ENCODE peak calls at places on chromosome 11, in four cellular contexts. W, G, M and F are unnamed samples.

GRCh38 chr11:117944554-117944953 is 15.4 kb upstream of the TMPRSS13 start:
- DNase-seq in W (no peak), M (no peak), G (no peak), F (no peak)

GRCh38 chr11:13288375-13289029 is 10.9 kb downstream of the BMAL1 start:
- DNase-seq in G (no peak), W (no peak), M (no peak), F (no peak)

GRCh38 chr11:112477152-112477928 is 216.7 kb upstream of the PLET1 start:
- DNase-seq in G (no peak), M (no peak), W (no peak), F (no peak)

GRCh38 chr11:134480129-134480652 is 68.1 kb upstream of the B3GAT1 start:
- DNase-seq in W (no peak), G (no peak), M (no peak), F (no peak)

GRCh38 chr11:22133785-22134184 is 59.1 kb upstream of the ANO5 start:
- DNase-seq in G (no peak), W (no peak), M (no peak), F (no peak)

GRCh38 chr11:120132645-120133185 is 5.2 kb downstream of the TRIM29 start:
- DNase-seq in G (no peak), W (no peak), M (peak; percentile 3), F (no peak)

GRCh38 chr11:120134106-120134930 is 3.6 kb downstream of the TRIM29 start:
- DNase-seq in M (peak; percentile 5), G (no peak), W (no peak), F (no peak)

GRCh38 chr11:102589047-102589459 is 36.1 kb downstream of the MMP20 start:
- DNase-seq in W (no peak), M (no peak), G (no peak), F (no peak)

GRCh38 chr11:44208976-44209603 is 100.8 kb downstream of the ALX4 start:
- DNase-seq in G (no peak), M (no peak), W (no peak), F (no peak)

GRCh38 chr11:76047231-76047630 is 159.1 kb downstream of the WNT11 start:
- DNase-seq in W (no peak), G (no peak), M (no peak), F (no peak)

GRCh38 chr11:131694526-131695424 is 324.4 kb downstream of the NTM start:
- DNase-seq in M (peak; percentile 80), G (peak; percentile 87), W (peak; percentile 53), F (peak; percentile 78)

GRCh38 chr11:2820976-2821375 is 64.6 kb downstream of the CDKN1C start:
- DNase-seq in W (no peak), M (no peak), G (no peak), F (no peak)

GRCh38 chr11:102560555-102561011 is 30.0 kb upstream of the MMP7 start:
- DNase-seq in G (peak; percentile 18), M (no peak), W (peak; percentile 72), F (peak; percentile 21)

GRCh38 chr11:112453601-112454577 is 193.2 kb upstream of the PLET1 start:
- DNase-seq in G (peak; percentile 57), W (peak; percentile 49), M (no peak), F (peak; percentile 47)

GRCh38 chr11:70596091-70596490 is 197.8 kb downstream of the CTTN start:
- DNase-seq in W (no peak), M (no peak), G (no peak), F (no peak)

DNA sequence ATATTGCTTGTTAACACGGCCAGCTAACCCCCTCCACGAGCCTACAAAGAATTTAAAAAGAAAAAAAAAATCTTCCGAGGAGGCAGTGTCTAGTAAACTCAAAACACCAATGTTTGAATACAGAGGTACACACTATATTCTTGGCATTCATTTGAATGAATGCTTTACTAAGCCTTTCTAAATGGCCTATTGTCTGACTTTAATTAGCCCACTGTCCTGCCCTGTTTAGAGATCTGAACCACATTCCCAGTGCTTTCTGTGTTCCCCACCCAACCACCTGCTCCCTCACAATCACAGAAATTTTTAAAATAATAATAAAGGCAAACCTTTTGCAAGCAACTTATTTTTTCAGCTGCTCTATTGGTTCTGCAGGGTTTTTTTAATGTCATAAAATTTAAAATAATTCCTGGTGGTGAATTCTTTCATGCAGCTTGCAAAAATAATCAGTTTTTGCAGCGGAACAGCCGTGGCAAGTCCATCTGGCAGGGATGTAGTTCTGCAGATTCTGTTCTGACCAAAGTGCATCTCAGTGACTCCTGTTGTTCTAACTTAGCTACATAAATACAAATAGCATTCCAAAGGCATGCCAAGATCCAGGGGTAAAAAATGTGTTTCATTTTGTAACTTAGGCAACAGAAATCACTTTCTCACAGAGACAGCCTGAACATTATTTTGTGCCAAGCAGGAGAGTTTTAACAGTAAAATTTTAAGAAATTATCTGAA is 23.8 kb downstream of the POU2AF2 start:
- DNase-seq in M (no peak), W (no peak), G (no peak), F (no peak)
- H3K27me3 ChIP-seq in M (no peaks in the 10 kb centered on the region), W (peaks cover 3% of the 10 kb centered on the region), G (no peaks in the 10 kb centered on the region), F (peaks cover 5% of the 10 kb centered on the region)

GRCh38 chr11:119099707-119100106 is 1.9 kb downstream of the DPAGT1 start:
- DNase-seq in G (no peak), W (no peak), M (no peak), F (no peak)
- H3K4me3 ChIP-seq in G (peak overlapping the region; percentile 87), W (no peak overlapping the region), M (no peak overlapping the region), F (no peak overlapping the region)

GRCh38 chr11:17686185-17686980 is 33.0 kb upstream of the MYOD1 start:
- DNase-seq in M (no peak), W (no peak), G (no peak), F (no peak)
- H3K27me3 ChIP-seq in M (peaks cover 10% of the 10 kb centered on the region), W (peaks cover 3% of the 10 kb centered on the region), G (peaks cover 73% of the 10 kb centered on the region), F (no peaks in the 10 kb centered on the region)

DNA sequence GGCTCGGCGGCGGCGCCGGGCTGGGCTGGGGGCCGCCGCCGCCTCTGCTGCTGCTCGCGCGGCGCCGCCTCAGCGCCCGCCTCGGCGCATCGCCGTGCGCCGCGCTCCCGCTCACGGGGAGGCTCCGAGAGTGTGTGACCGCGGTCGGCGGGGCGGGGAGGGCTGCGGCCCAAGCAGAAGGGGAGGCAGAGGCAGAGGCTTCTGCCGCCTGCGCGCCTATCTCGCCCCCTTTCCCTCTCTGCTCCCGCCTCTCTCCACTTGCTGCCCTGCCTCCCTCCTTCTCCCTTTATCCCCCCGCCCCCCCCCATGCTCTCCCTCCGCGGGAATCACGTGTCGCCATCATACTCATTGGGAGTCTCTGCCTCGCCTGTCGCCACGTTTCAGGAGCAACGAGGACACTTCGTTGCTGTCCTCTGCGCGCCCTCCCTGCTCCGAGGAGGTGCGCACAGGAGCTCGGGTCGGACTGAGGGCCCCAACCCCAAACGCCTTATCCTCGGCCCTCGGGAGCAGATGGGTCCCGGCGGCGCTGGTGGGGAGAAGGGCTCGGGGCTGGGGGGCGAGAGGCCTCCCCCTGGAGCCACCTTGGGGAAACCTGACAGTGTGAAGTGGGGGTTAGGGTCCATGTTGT is at the start of gene GUCY1A2:
- DNase-seq in M (peak; percentile 25), G (peak; percentile 74), W (no peak), F (peak; percentile 43)
- H3K4me3 ChIP-seq in M (peak within 1 kb of the TSS; percentile 28), G (peak within 1 kb of the TSS; percentile 69), W (no peak within 1 kb of the TSS), F (peak within 1 kb of the TSS; percentile 51)

GRCh38 chr11:46674463-46675287 is 25.7 kb downstream of the ARHGAP1 start:
- DNase-seq in G (no peak), M (peak; percentile 45), W (peak; percentile 66), F (no peak)
- H3K27me3 ChIP-seq in G (no peaks in the 10 kb centered on the region), M (no peaks in the 10 kb centered on the region), W (no peaks in the 10 kb centered on the region), F (no peaks in the 10 kb centered on the region)

GRCh38 chr11:34238533-34238932 is 119.3 kb downstream of the ABTB2 start:
- DNase-seq in M (no peak), G (no peak), W (no peak), F (no peak)

GRCh38 chr11:34234086-34234740 is 123.6 kb downstream of the ABTB2 start:
- DNase-seq in M (no peak), G (peak; percentile 91), W (peak; percentile 78), F (peak; percentile 71)

GRCh38 chr11:34235591-34236071 is 122.2 kb downstream of the ABTB2 start:
- DNase-seq in M (no peak), G (no peak), W (no peak), F (no peak)

GRCh38 chr11:34235189-34235588 is 122.6 kb downstream of the ABTB2 start:
- DNase-seq in M (no peak), W (peak; percentile 64), G (no peak), F (no peak)

GRCh38 chr11:34236572-34236971 is 121.2 kb downstream of the ABTB2 start:
- DNase-seq in W (no peak), M (no peak), G (no peak), F (no peak)
- H3K4me3 ChIP-seq in W (no peak overlapping the region), M (no peak overlapping the region), G (no peak overlapping the region), F (no peak overlapping the region)

DNA sequence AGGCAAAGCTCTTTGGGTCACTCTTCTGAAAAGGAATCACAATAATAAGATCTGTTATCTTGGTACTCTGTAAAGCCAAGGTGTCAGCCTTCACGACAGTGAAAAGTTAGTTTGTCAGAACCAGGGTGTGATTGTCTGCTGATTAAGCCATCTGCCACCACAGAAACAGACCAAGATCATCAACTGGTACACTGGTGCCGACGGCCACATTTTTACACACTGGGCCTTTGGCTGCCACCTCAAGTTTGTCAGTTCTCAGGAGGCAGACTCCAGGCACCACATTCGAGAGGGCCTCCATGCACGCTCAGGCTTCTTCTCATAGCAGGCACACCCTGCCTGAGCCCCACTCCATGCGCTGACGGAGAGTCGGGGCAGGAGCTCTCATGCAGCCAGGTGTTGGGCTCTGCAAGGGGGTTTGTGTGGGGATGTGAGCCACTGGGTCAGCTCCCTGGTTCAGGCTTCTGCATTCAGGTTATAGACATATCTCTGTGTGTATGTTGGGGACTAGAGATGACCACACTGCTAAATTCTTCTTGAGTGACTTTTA is 66.2 kb downstream of the KCNJ1 start:
- DNase-seq in W (no peak), M (no peak), G (no peak), F (no peak)
- H3K27me3 ChIP-seq in W (no peaks in the 10 kb centered on the region), M (no peaks in the 10 kb centered on the region), G (no peaks in the 10 kb centered on the region), F (no peaks in the 10 kb centered on the region)